ENCODE peak calls at places on chromosomes 3 and 15, in eight cellular contexts. R is heart left ventricle; M is endothelial cell of umbilical vein; Y is epithelial cell of esophagus; E is CD4-positive, alpha-beta T cell; G is PC-3; I is astrocyte of the spinal cord; D is prostate gland. P is an unnamed sample.

GRCh38 chr3:143330316-143330868 is 210.8 kb downstream of the CHST2 start:
- DNase-seq in M (no peak), D (no peak), I (no peak), R (no peak), E (no peak), G (no peak), Y (no peak), P (no peak)

GRCh38 chr15:78810377-78811123 is 714 bp downstream of the ADAMTS7 start:
- DNase-seq in M (peak; percentile 45), R (peak; percentile 73), I (peak; percentile 24), E (no peak), G (peak; percentile 56), D (no peak), Y (peak; percentile 16), P (no peak)

GRCh38 chr3:21729888-21730459 is 21.0 kb downstream of the ZNF385D start:
- DNase-seq in M (no peak), I (peak; percentile 76), D (no peak), G (no peak), Y (no peak), E (no peak), R (no peak), P (no peak)

GRCh38 chr15:63553388-63553791 is 43.8 kb upstream of the FBXL22 start:
- DNase-seq in Y (peak; percentile 83), I (peak; percentile 97), M (peak; percentile 89), R (peak; percentile 31), G (peak; percentile 61), E (no peak), D (peak; percentile 56), P (no peak)

GRCh38 chr3:128452678-128453275 is 13.9 kb downstream of the DNAJB8 start:
- DNase-seq in I (no peak), D (no peak), E (no peak), M (no peak), G (no peak), R (no peak), Y (no peak), P (no peak)

GRCh38 chr3:89957461-89957860 is 850.0 kb downstream of the EPHA3 start:
- DNase-seq in G (no peak), I (peak; percentile 44), E (no peak), Y (no peak), D (no peak), M (no peak), R (no peak), P (no peak)

GRCh38 chr3:32706348-32707025 is 21.5 kb downstream of the CNOT10 start:
- DNase-seq in Y (peak; percentile 12), I (peak; percentile 16), M (no peak), E (no peak), D (no peak), R (no peak), G (no peak), P (no peak)

GRCh38 chr15:78149805-78150751 is 916 bp downstream of the IDH3A start:
- DNase-seq in G (peak; percentile 38), E (no peak), D (no peak), M (peak; percentile 36), Y (peak; percentile 14), I (peak; percentile 21), R (no peak), P (no peak)

GRCh38 chr15:58475573-58476524 is 44.1 kb downstream of the LIPC start:
- DNase-seq in R (no peak), I (peak; percentile 75), G (no peak), Y (peak; percentile 67), M (peak; percentile 91), D (no peak), E (no peak), P (no peak)

GRCh38 chr3:176785207-176785606 is 412.1 kb downstream of the TBL1XR1 start:
- DNase-seq in R (no peak), Y (no peak), E (no peak), D (no peak), M (no peak), I (no peak), G (no peak), P (no peak)

GRCh38 chr3:4741106-4741403 is 238.2 kb upstream of the BHLHE40 start:
- DNase-seq in R (no peak), G (no peak), Y (no peak), D (no peak), I (no peak), M (no peak), E (no peak), P (no peak)

GRCh38 chr3:117314441-117314840 is 604.9 kb downstream of the TUSC7 start:
- DNase-seq in M (no peak), I (no peak), E (no peak), D (no peak), G (no peak), Y (no peak), R (no peak), P (no peak)

GRCh38 chr3:184231671-184232070 is 2.3 kb downstream of the VWA5B2 start:
- DNase-seq in E (no peak), G (no peak), I (peak; percentile 3), D (no peak), M (no peak), Y (no peak), R (no peak), P (no peak)

GRCh38 chr3:188003188-188004171 is 150.5 kb upstream of the LPP start:
- DNase-seq in M (no peak), G (peak; percentile 79), D (no peak), I (no peak), E (no peak), R (no peak), Y (peak; percentile 20), P (no peak)

GRCh38 chr3:33317963-33318708 is 40.9 kb downstream of the FBXL2 start:
- DNase-seq in G (peak; percentile 26), Y (no peak), D (no peak), I (no peak), E (no peak), M (peak; percentile 77), R (no peak), P (no peak)

GRCh38 chr3:28207000-28207733 is 34.3 kb upstream of the CMC1 start:
- DNase-seq in D (no peak), Y (no peak), M (no peak), I (no peak), E (no peak), G (peak; percentile 17), R (no peak), P (no peak)

GRCh38 chr15:70852501-70853269 is 1.3 kb downstream of the LARP6 start:
- DNase-seq in M (peak; percentile 28), R (peak; percentile 23), Y (peak; percentile 87), D (no peak), E (no peak), G (peak; percentile 88), I (peak; percentile 43), P (no peak)
- TF ChIP-seq CTCF in M (no peak), R (no peak), Y (no peak), D (no peak), E (no peak), G (no peak), I (no peak), P (no peak)

GRCh38 chr3:10308678-10309077 is 12.2 kb downstream of the SEC13 start:
- DNase-seq in D (no peak), E (no peak), G (no peak), Y (no peak), I (no peak), R (no peak), M (no peak), P (no peak)
- TF ChIP-seq CTCF in D (no peak), E (no peak), G (no peak), Y (no peak), I (no peak), R (no peak), M (no peak), P (no peak)

GRCh38 chr3:116140100-116140689 is 305.1 kb downstream of the LSAMP start:
- DNase-seq in G (peak; percentile 74), E (no peak), Y (peak; percentile 22), I (peak; percentile 65), D (no peak), M (peak; percentile 1), R (no peak), P (no peak)
- TF ChIP-seq CTCF in G (peak; percentile 88), E (peak; percentile 26), Y (peak; percentile 71), I (peak; percentile 80), D (peak; percentile 89), M (peak; percentile 43), R (peak; percentile 67), P (peak; percentile 78)

DNA sequence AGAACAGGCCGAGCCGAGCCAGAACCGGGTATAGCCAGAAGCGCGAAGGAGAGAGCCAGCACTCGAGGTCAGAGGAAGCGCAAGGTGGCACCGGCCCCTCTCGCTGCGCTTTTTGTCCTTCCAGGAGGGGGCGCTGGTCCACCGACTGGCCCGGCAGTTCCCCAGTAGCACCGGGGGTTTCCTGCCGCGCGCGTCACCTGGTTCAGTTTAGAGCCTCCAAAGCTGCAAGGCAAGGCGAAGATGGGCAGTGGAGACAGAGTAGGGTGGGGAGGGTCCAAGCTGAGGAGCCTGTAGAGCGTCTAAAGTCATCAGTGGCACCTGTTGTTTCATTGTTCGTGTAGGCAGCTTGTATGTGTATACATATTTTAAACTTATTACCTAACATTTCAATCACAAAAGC is 7.6 kb upstream of the NR2E3 start:
- DNase-seq in E (no peak), Y (no peak), I (no peak), R (no peak), M (no peak), D (no peak), G (no peak), P (no peak)
- TF ChIP-seq CTCF in E (no peak), Y (peak; percentile 16), I (peak; percentile 38), R (peak; percentile 33), M (peak; percentile 22), D (peak; percentile 29), G (peak; percentile 59), P (peak; percentile 47)

GRCh38 chr3:57078366-57079220 is 18.1 kb downstream of the SPATA12 start:
- DNase-seq in Y (peak; percentile 42), R (peak; percentile 46), D (peak; percentile 59), G (peak; percentile 47), M (peak; percentile 45), I (peak; percentile 41), E (no peak), P (no peak)
- TF ChIP-seq CTCF in Y (no peak), R (peak; percentile 14), D (no peak), G (peak; percentile 37), M (no peak), I (peak; percentile 17), E (no peak), P (no peak)

GRCh38 chr3:12496453-12496761 is 12.1 kb downstream of the TSEN2 start:
- DNase-seq in G (no peak), Y (no peak), I (no peak), R (no peak), D (no peak), E (no peak), M (no peak), P (no peak)

GRCh38 chr3:12501360-12502020 is 17.2 kb downstream of the TSEN2 start:
- DNase-seq in R (no peak), M (no peak), E (no peak), I (no peak), G (no peak), D (no peak), Y (peak; percentile 32), P (no peak)

GRCh38 chr3:12490547-12490946 is 6.3 kb downstream of the TSEN2 start:
- DNase-seq in R (no peak), G (no peak), D (no peak), E (no peak), Y (no peak), M (no peak), I (no peak), P (no peak)

GRCh38 chr3:12495749-12496452 is 11.6 kb downstream of the TSEN2 start:
- DNase-seq in Y (no peak), M (no peak), E (no peak), D (no peak), I (no peak), G (no peak), R (no peak), P (no peak)
- TF ChIP-seq CTCF in Y (no peak), M (no peak), E (no peak), D (no peak), I (peak; percentile 16), G (peak; percentile 59), R (no peak), P (no peak)